ENCODE peak calls at places on chromosomes 2 and 18, in five cellular contexts. Y, G, X, A and T are unnamed samples.

GRCh38 chr2:223093436-223093839 is 41.4 kb downstream of the KCNE4 start:
- DNase-seq in Y (peak), A (peak), G (peak), X (peak), T (no peak)

GRCh38 chr18:51235011-51235789 is 37.7 kb upstream of the MEX3C start:
- DNase-seq in G (peak), Y (peak), X (peak), A (no peak), T (no peak)

GRCh38 chr18:75132471-75132870 is 76.5 kb downstream of the PTGR3 start:
- DNase-seq in A (no peak), G (no peak), X (no peak), Y (no peak), T (no peak)

GRCh38 chr2:95276888-95277245 is 2.6 kb downstream of the PROM2 start:
- DNase-seq in G (no peak), X (no peak), A (no peak), Y (no peak), T (no peak)

GRCh38 chr18:7844017-7844416 is 276.9 kb downstream of the PTPRM start:
- DNase-seq in X (no peak), A (peak), G (peak), Y (peak), T (no peak)

GRCh38 chr2:60984717-60985116 is 32.8 kb upstream of the PEX13 start:
- DNase-seq in X (no peak), G (no peak), A (no peak), Y (no peak), T (no peak)

GRCh38 chr2:111523009-111523408 is 361.0 kb downstream of the ANAPC1 start:
- DNase-seq in Y (peak), X (no peak), G (peak), A (no peak), T (no peak)

GRCh38 chr2:222608081-222608480 is 47.8 kb downstream of the FARSB start:
- DNase-seq in X (no peak), G (no peak), Y (no peak), A (no peak), T (no peak)

GRCh38 chr18:79607361-79607930 is 72.2 kb upstream of the CTDP1 start:
- DNase-seq in G (no peak), X (no peak), A (no peak), Y (no peak), T (no peak)

GRCh38 chr2:162053066-162053807 is 20.8 kb downstream of the DPP4 start:
- DNase-seq in X (no peak), G (no peak), A (no peak), Y (no peak), T (no peak)

GRCh38 chr2:236365258-236366048 is 101.2 kb upstream of the ASB18 start:
- DNase-seq in X (no peak), Y (no peak), A (no peak), G (no peak), T (peak)

GRCh38 chr2:45568935-45569334 is 42.1 kb downstream of the SRBD1 start:
- DNase-seq in Y (no peak), X (peak), A (peak), G (peak), T (no peak)

GRCh38 chr2:196479350-196479749 is 160.2 kb upstream of the CCDC150 start:
- DNase-seq in Y (peak), A (peak), G (peak), X (peak), T (no peak)

GRCh38 chr2:216516730-216517350 is 18.2 kb downstream of the RPL37A start:
- DNase-seq in Y (peak), X (peak), A (peak), G (peak), T (no peak)

GRCh38 chr2:167595021-167595420 is 652.4 kb downstream of the STK39 start:
- DNase-seq in Y (no peak), X (no peak), G (no peak), A (no peak), T (no peak)

GRCh38 chr2:237968048-237968862 is 1.4 kb downstream of the UBE2F start:
- DNase-seq in Y (peak), G (peak), A (peak), X (peak), T (peak)

GRCh38 chr2:73685770-73686438 is 43.7 kb upstream of the NAT8 start:
- DNase-seq in G (no peak), A (no peak), X (no peak), Y (no peak), T (no peak)

GRCh38 chr2:188003800-188004199 is 287.9 kb upstream of the GULP1 start:
- DNase-seq in G (no peak), Y (no peak), X (no peak), A (no peak), T (no peak)

GRCh38 chr2:17083902-17084301 is 418.3 kb upstream of the CYRIA start:
- DNase-seq in Y (peak), G (no peak), X (no peak), A (peak), T (no peak)

GRCh38 chr2:84816426-84817026 is 64.4 kb downstream of the TRABD2A start:
- DNase-seq in Y (no peak), X (no peak), A (no peak), G (no peak), T (no peak)

GRCh38 chr18:30439174-30439573 is 603.4 kb downstream of the DSC3 start:
- DNase-seq in Y (no peak), X (no peak), A (no peak), G (no peak), T (no peak)

GRCh38 chr2:25772078-25772477 is 98.7 kb upstream of the DTNB start:
- DNase-seq in G (no peak), A (no peak), Y (no peak), X (no peak), T (no peak)

GRCh38 chr18:21083017-21083416 is 28.6 kb downstream of the ROCK1 start:
- DNase-seq in A (no peak), Y (no peak), G (no peak), X (no peak), T (no peak)

GRCh38 chr2:37356299-37356698 is 11.9 kb downstream of the QPCT start:
- DNase-seq in Y (no peak), X (no peak), G (no peak), A (no peak), T (no peak)

GRCh38 chr2:108787209-108787558 is 613 bp downstream of the CCDC138 start:
- DNase-seq in A (no peak), G (no peak), Y (no peak), X (no peak), T (no peak)

GRCh38 chr18:68740966-68741365 is 26.1 kb upstream of the TMX3 start:
- DNase-seq in X (no peak), G (no peak), Y (no peak), A (no peak), T (no peak)

GRCh38 chr2:39513641-39514094 is 76.6 kb upstream of the MAP4K3 start:
- DNase-seq in G (peak), X (peak), A (peak), Y (peak), T (peak)

GRCh38 chr2:26905341-26906198 is 57.6 kb downstream of the DPYSL5 start:
- DNase-seq in A (no peak), G (no peak), Y (no peak), X (no peak), T (no peak)

GRCh38 chr2:172101707-172102158 is 967 bp downstream of the DLX2 start:
- DNase-seq in G (no peak), X (no peak), Y (no peak), A (no peak), T (no peak)

GRCh38 chr18:79587298-79588125 is 92.1 kb upstream of the CTDP1 start:
- DNase-seq in A (no peak), G (no peak), Y (no peak), X (no peak), T (peak)

GRCh38 chr2:156466739-156467405 is 30.7 kb downstream of the GPD2 start:
- DNase-seq in X (no peak), Y (peak), A (peak), G (peak), T (no peak)

GRCh38 chr2:227612546-227613271 is 1.9 kb downstream of the SCYGR3 start:
- DNase-seq in G (no peak), A (no peak), Y (no peak), X (no peak), T (no peak)

GRCh38 chr2:71423817-71424420 is 29.4 kb upstream of the DYSF start:
- DNase-seq in Y (no peak), A (no peak), G (peak), X (no peak), T (no peak)

GRCh38 chr2:39697480-39697879 is 31.8 kb downstream of the TMEM178A start:
- DNase-seq in X (no peak), Y (no peak), G (no peak), A (no peak), T (no peak)

GRCh38 chr2:107363811-107364210 is 462.9 kb upstream of the RGPD4 start:
- DNase-seq in A (no peak), Y (no peak), G (no peak), X (no peak), T (no peak)

GRCh38 chr2:29218071-29218470 is 102.9 kb downstream of the CLIP4 start:
- DNase-seq in Y (no peak), X (no peak), G (no peak), A (no peak), T (no peak)

GRCh38 chr2:178275600-178275999 is 81.3 kb downstream of the OSBPL6 start:
- DNase-seq in Y (no peak), A (no peak), X (no peak), G (no peak), T (no peak)

GRCh38 chr2:100934504-100935371 is 67.4 kb upstream of the RPL31 start:
- DNase-seq in A (no peak), G (no peak), X (no peak), Y (no peak), T (no peak)